ENCODE peak calls at places on chromosome 1, in six cellular contexts. One of them, this sample, is unnamed.

GRCh38 chr1:168245042-168245441 is 19.2 kb downstream of the SFT2D2 start:
- DNase-seq in kidney epithelial cell: no peak
- DNase-seq in adrenal gland: no peak
- DNase-seq in endodermal cell: no peak
- DNase-seq in pancreas: no peak
- DNase-seq in cardiac fibroblast: no peak
- DNase-seq in this sample: no peak

GRCh38 chr1:44472614-44473262 is 67.7 kb downstream of the RNF220 start:
- DNase-seq in endodermal cell: no peak
- DNase-seq in pancreas: no peak
- DNase-seq in kidney epithelial cell: no peak
- DNase-seq in adrenal gland: no peak
- DNase-seq in cardiac fibroblast: no peak
- DNase-seq in this sample: no peak

GRCh38 chr1:166902279-166902678 is 26.2 kb upstream of the TADA1 start:
- DNase-seq in cardiac fibroblast: peak
- DNase-seq in endodermal cell: no peak
- DNase-seq in pancreas: no peak
- DNase-seq in kidney epithelial cell: no peak
- DNase-seq in adrenal gland: no peak
- DNase-seq in this sample: no peak

GRCh38 chr1:33738976-33739375 is 124.9 kb upstream of the HMGB4 start:
- DNase-seq in endodermal cell: no peak
- DNase-seq in pancreas: no peak
- DNase-seq in cardiac fibroblast: no peak
- DNase-seq in adrenal gland: no peak
- DNase-seq in kidney epithelial cell: no peak
- DNase-seq in this sample: no peak

GRCh38 chr1:36326499-36326898 is 3.1 kb upstream of the EVA1B start:
- DNase-seq in cardiac fibroblast: no peak
- DNase-seq in pancreas: no peak
- DNase-seq in adrenal gland: no peak
- DNase-seq in endodermal cell: no peak
- DNase-seq in kidney epithelial cell: no peak
- DNase-seq in this sample: peak

GRCh38 chr1:198934901-198935301 is 296.1 kb downstream of the PTPRC start:
- DNase-seq in kidney epithelial cell: no peak
- DNase-seq in endodermal cell: no peak
- DNase-seq in cardiac fibroblast: peak
- DNase-seq in adrenal gland: no peak
- DNase-seq in pancreas: no peak
- DNase-seq in this sample: no peak

GRCh38 chr1:17207046-17207445 is 2.1 kb downstream of the PADI1 start:
- DNase-seq in kidney epithelial cell: no peak
- DNase-seq in adrenal gland: peak
- DNase-seq in pancreas: no peak
- DNase-seq in cardiac fibroblast: no peak
- DNase-seq in endodermal cell: no peak
- DNase-seq in this sample: no peak

GRCh38 chr1:197928849-197929336 is 11.7 kb downstream of the LHX9 start:
- DNase-seq in endodermal cell: peak
- DNase-seq in pancreas: no peak
- DNase-seq in adrenal gland: no peak
- DNase-seq in kidney epithelial cell: no peak
- DNase-seq in cardiac fibroblast: no peak
- DNase-seq in this sample: no peak

GRCh38 chr1:33712176-33712575 is 151.7 kb upstream of the HMGB4 start:
- DNase-seq in endodermal cell: peak
- DNase-seq in pancreas: no peak
- DNase-seq in kidney epithelial cell: no peak
- DNase-seq in cardiac fibroblast: no peak
- DNase-seq in adrenal gland: no peak
- DNase-seq in this sample: no peak

DNA sequence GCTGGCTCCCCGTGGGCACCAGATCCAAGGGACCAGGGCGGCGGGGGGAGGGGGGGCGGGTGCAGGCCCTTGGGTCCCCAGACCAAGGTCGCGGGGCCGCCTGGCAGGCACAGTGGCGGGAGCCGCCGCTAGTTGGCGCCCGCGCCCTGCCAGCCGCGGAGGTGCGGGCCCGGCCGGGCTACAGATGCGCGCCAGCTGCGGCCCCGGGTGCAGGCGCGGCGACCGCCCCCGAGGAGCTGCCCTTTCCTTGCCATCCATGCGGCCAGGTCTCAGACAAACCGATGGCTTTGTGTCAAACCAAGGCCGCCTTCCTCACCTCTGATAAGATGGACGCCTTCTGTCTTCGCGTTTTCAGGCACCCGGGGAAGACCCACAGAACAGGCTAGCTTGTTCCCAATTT is 2.2 kb upstream of the RUNX3 start:
- DNase-seq in kidney epithelial cell: no peak
- DNase-seq in pancreas: peak
- DNase-seq in cardiac fibroblast: peak
- DNase-seq in endodermal cell: peak
- DNase-seq in adrenal gland: peak
- DNase-seq in this sample: no peak
- TF ChIP-seq CTCF in kidney epithelial cell: no peak
- TF ChIP-seq CTCF in pancreas: peak
- TF ChIP-seq CTCF in cardiac fibroblast: no peak
- TF ChIP-seq CTCF in endodermal cell: peak
- TF ChIP-seq CTCF in adrenal gland: peak
- TF ChIP-seq CTCF in this sample: no peak

GRCh38 chr1:40627987-40628902 is 37.2 kb downstream of the RIMS3 start:
- DNase-seq in pancreas: no peak
- DNase-seq in adrenal gland: no peak
- DNase-seq in cardiac fibroblast: no peak
- DNase-seq in endodermal cell: no peak
- DNase-seq in kidney epithelial cell: no peak
- DNase-seq in this sample: no peak

GRCh38 chr1:40626383-40626770 is 39.1 kb downstream of the RIMS3 start:
- DNase-seq in endodermal cell: no peak
- DNase-seq in kidney epithelial cell: no peak
- DNase-seq in pancreas: no peak
- DNase-seq in cardiac fibroblast: no peak
- DNase-seq in adrenal gland: no peak
- DNase-seq in this sample: no peak

GRCh38 chr1:40633563-40634376 is 31.7 kb downstream of the RIMS3 start:
- DNase-seq in endodermal cell: peak
- DNase-seq in pancreas: no peak
- DNase-seq in cardiac fibroblast: no peak
- DNase-seq in kidney epithelial cell: no peak
- DNase-seq in adrenal gland: peak
- DNase-seq in this sample: peak

GRCh38 chr1:40628903-40629292 is 36.6 kb downstream of the RIMS3 start:
- DNase-seq in endodermal cell: no peak
- DNase-seq in adrenal gland: no peak
- DNase-seq in pancreas: no peak
- DNase-seq in kidney epithelial cell: no peak
- DNase-seq in cardiac fibroblast: no peak
- DNase-seq in this sample: no peak

GRCh38 chr1:40630488-40631223 is 34.8 kb downstream of the RIMS3 start:
- DNase-seq in pancreas: peak
- DNase-seq in cardiac fibroblast: peak
- DNase-seq in adrenal gland: peak
- DNase-seq in kidney epithelial cell: no peak
- DNase-seq in endodermal cell: peak
- DNase-seq in this sample: no peak
- TF ChIP-seq CTCF in pancreas: no peak
- TF ChIP-seq CTCF in cardiac fibroblast: peak
- TF ChIP-seq CTCF in adrenal gland: peak
- TF ChIP-seq CTCF in kidney epithelial cell: peak
- TF ChIP-seq CTCF in endodermal cell: peak
- TF ChIP-seq CTCF in this sample: no peak

GRCh38 chr1:15942661-15943514 is 33.0 kb downstream of the ZBTB17 start:
- DNase-seq in endodermal cell: peak
- DNase-seq in cardiac fibroblast: no peak
- DNase-seq in pancreas: no peak
- DNase-seq in kidney epithelial cell: no peak
- DNase-seq in adrenal gland: no peak
- DNase-seq in this sample: no peak

GRCh38 chr1:15945011-15945831 is 30.7 kb downstream of the ZBTB17 start:
- DNase-seq in cardiac fibroblast: no peak
- DNase-seq in endodermal cell: peak
- DNase-seq in adrenal gland: peak
- DNase-seq in kidney epithelial cell: no peak
- DNase-seq in pancreas: no peak
- DNase-seq in this sample: no peak

GRCh38 chr1:15943515-15944307 is 32.2 kb downstream of the ZBTB17 start:
- DNase-seq in pancreas: no peak
- DNase-seq in cardiac fibroblast: no peak
- DNase-seq in adrenal gland: no peak
- DNase-seq in endodermal cell: peak
- DNase-seq in kidney epithelial cell: no peak
- DNase-seq in this sample: peak

GRCh38 chr1:15945832-15946448 is 30.0 kb downstream of the ZBTB17 start:
- DNase-seq in endodermal cell: peak
- DNase-seq in adrenal gland: peak
- DNase-seq in kidney epithelial cell: no peak
- DNase-seq in pancreas: no peak
- DNase-seq in cardiac fibroblast: no peak
- DNase-seq in this sample: no peak

GRCh38 chr1:15944308-15945010 is 31.4 kb downstream of the ZBTB17 start:
- DNase-seq in pancreas: no peak
- DNase-seq in cardiac fibroblast: no peak
- DNase-seq in endodermal cell: peak
- DNase-seq in adrenal gland: no peak
- DNase-seq in kidney epithelial cell: no peak
- DNase-seq in this sample: peak
- TF ChIP-seq CTCF in pancreas: no peak
- TF ChIP-seq CTCF in cardiac fibroblast: no peak
- TF ChIP-seq CTCF in endodermal cell: no peak
- TF ChIP-seq CTCF in adrenal gland: no peak
- TF ChIP-seq CTCF in kidney epithelial cell: no peak
- TF ChIP-seq CTCF in this sample: no peak

GRCh38 chr1:118985611-118986290 is 2.4 kb downstream of the TBX15 start:
- DNase-seq in pancreas: no peak
- DNase-seq in adrenal gland: no peak
- DNase-seq in cardiac fibroblast: no peak
- DNase-seq in kidney epithelial cell: no peak
- DNase-seq in endodermal cell: no peak
- DNase-seq in this sample: no peak

GRCh38 chr1:118982816-118983557 is 5.2 kb downstream of the TBX15 start:
- DNase-seq in endodermal cell: no peak
- DNase-seq in adrenal gland: no peak
- DNase-seq in kidney epithelial cell: no peak
- DNase-seq in pancreas: no peak
- DNase-seq in cardiac fibroblast: no peak
- DNase-seq in this sample: no peak

GRCh38 chr1:118984990-118985608 is 3.0 kb downstream of the TBX15 start:
- DNase-seq in pancreas: no peak
- DNase-seq in cardiac fibroblast: no peak
- DNase-seq in adrenal gland: no peak
- DNase-seq in endodermal cell: peak
- DNase-seq in kidney epithelial cell: no peak
- DNase-seq in this sample: no peak

GRCh38 chr1:118983558-118984021 is 4.6 kb downstream of the TBX15 start:
- DNase-seq in cardiac fibroblast: no peak
- DNase-seq in pancreas: no peak
- DNase-seq in endodermal cell: peak
- DNase-seq in kidney epithelial cell: no peak
- DNase-seq in adrenal gland: no peak
- DNase-seq in this sample: no peak

DNA sequence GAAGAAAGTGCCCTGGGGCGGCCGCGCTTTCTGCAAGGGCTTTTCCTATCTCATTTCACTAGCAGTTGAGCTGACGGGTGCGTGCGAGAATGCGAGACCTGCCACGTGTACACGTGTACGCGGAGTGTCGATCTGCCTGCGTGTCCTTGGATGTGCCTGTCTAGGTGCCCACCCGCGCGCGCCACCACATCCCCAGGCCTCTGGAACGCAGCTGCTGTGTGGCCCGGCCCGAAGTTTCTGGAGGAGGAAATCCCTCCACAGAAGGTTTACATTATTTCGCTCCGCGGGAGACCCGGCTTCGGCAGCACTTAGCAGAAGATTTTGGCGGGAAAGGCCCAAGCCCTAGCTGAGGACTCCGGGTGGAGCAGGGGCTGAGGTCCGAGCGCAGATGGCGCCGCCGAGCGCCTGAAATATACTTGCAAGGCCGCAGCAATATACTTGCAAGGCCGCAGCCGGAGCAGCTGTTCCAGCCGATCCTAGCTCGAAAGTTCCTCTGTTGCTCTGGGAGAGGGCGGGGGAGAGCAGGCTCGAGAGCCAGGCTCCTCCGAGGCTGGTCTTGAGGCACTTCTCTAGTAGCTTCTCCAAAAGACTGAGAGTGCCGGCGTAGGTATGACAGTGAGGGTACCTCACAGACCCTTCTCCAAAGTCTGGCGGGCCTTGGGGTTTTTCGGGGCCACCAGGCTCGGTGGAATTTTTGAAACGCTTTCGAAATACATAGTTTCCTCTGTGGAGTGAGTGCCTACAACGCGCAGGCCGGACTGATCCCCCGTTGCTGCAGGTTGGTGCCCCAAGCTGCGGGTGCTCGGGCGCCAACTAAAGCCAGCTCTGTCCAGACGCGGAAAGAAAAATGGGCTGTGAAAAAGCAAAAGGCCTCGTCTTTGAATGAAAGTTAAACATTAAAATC is 3.8 kb downstream of the TBX15 start:
- DNase-seq in kidney epithelial cell: no peak
- DNase-seq in cardiac fibroblast: no peak
- DNase-seq in pancreas: no peak
- DNase-seq in endodermal cell: peak
- DNase-seq in adrenal gland: no peak
- DNase-seq in this sample: no peak
- TF ChIP-seq CTCF in kidney epithelial cell: peak
- TF ChIP-seq CTCF in cardiac fibroblast: no peak
- TF ChIP-seq CTCF in pancreas: no peak
- TF ChIP-seq CTCF in endodermal cell: peak
- TF ChIP-seq CTCF in adrenal gland: no peak
- TF ChIP-seq CTCF in this sample: no peak

DNA sequence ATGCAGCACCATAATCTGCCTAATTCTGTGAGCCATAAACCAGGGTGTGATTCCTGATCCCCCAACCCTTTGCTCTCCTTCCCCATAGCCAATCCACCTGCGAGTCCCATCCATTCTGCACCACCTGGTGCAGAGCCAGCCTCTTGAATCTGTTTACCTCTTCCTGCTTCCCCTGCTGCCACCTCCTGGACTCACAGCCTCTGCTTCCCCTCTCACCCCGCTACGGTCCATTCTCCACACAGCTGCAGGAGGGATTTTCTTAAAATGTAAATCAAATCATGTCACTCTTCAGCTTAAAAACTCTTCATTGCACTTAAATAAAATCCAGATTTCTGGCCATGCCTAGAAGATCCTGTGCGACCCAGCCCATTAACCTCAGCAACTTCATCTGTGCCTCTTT is 186.7 kb downstream of the FOXD2 start:
- DNase-seq in adrenal gland: no peak
- DNase-seq in endodermal cell: peak
- DNase-seq in cardiac fibroblast: no peak
- DNase-seq in kidney epithelial cell: no peak
- DNase-seq in pancreas: peak
- DNase-seq in this sample: no peak
- TF ChIP-seq CTCF in adrenal gland: no peak
- TF ChIP-seq CTCF in endodermal cell: peak
- TF ChIP-seq CTCF in cardiac fibroblast: no peak
- TF ChIP-seq CTCF in kidney epithelial cell: peak
- TF ChIP-seq CTCF in pancreas: no peak
- TF ChIP-seq CTCF in this sample: no peak

This sample was measured in ovary.